ENCODE peak calls at places on chromosomes 16 and 17, in five cellular contexts. P is H1, Q is PC-3, E is A673, R is MM.1S. I is an unnamed sample.

GRCh38 chr17:1002771-1003555 is 6.0 kb downstream of the TIMM22 start:
- DNase-seq in Q (no peak), R (no peak), P (no peak), E (no peak), I (peak)

GRCh38 chr17:82302498-82302963 is 14.9 kb downstream of the CD7 start:
- DNase-seq in R (no peak), P (peak), E (no peak), Q (no peak), I (no peak)

GRCh38 chr17:75754378-75755204 is 10.4 kb downstream of the GALK1 start:
- DNase-seq in Q (no peak), R (no peak), E (no peak), P (peak), I (no peak)

GRCh38 chr16:68059804-68060203 is 25.4 kb upstream of the NFATC3 start:
- DNase-seq in E (no peak), Q (no peak), R (no peak), P (no peak), I (no peak)

GRCh38 chr17:78958556-78959191 is 21.0 kb downstream of the LGALS3BP start:
- DNase-seq in Q (peak), R (no peak), E (no peak), P (no peak), I (peak)

GRCh38 chr16:49455991-49456745 is 82.6 kb downstream of the C16orf78 start:
- DNase-seq in E (no peak), R (no peak), Q (no peak), P (no peak), I (no peak)

GRCh38 chr16:4410335-4411075 is 5.9 kb downstream of the CORO7 start:
- DNase-seq in P (no peak), R (no peak), Q (peak), E (no peak), I (peak)

GRCh38 chr17:81713004-81713555 is 996 bp downstream of the SLC25A10 start:
- DNase-seq in E (no peak), P (no peak), Q (peak), R (no peak), I (no peak)

GRCh38 chr16:81204794-81205680 is 33.5 kb upstream of the BCO1 start:
- DNase-seq in R (peak), E (peak), Q (peak), P (peak), I (peak)

GRCh38 chr16:84314373-84314772 is 19.7 kb downstream of the WFDC1 start:
- DNase-seq in P (no peak), R (no peak), E (no peak), Q (no peak), I (no peak)

GRCh38 chr16:83959621-83960434 is 6.8 kb downstream of the OSGIN1 start:
- DNase-seq in R (no peak), E (no peak), Q (no peak), P (no peak), I (no peak)

GRCh38 chr17:18965530-18966236 is 13.7 kb downstream of the SLC5A10 start:
- DNase-seq in P (no peak), E (no peak), Q (no peak), R (no peak), I (no peak)

GRCh38 chr17:74733365-74734122 is 3.5 kb upstream of the RAB37 start:
- DNase-seq in R (no peak), E (no peak), P (no peak), Q (no peak), I (no peak)

GRCh38 chr17:30450125-30451027 is 26.8 kb upstream of the GOSR1 start:
- DNase-seq in P (no peak), R (no peak), Q (peak), E (no peak), I (no peak)

GRCh38 chr17:4502466-4503154 is 3.9 kb downstream of the SPNS2 start:
- DNase-seq in R (no peak), E (no peak), P (no peak), Q (no peak), I (no peak)

GRCh38 chr16:17275076-17275732 is 195.6 kb downstream of the XYLT1 start:
- DNase-seq in E (no peak), P (no peak), Q (no peak), R (peak), I (peak)

GRCh38 chr16:86242244-86243122 is 267.8 kb upstream of the FOXF1 start:
- DNase-seq in P (peak), E (no peak), Q (no peak), R (no peak), I (no peak)

GRCh38 chr17:11668633-11669032 is 70.4 kb downstream of the DNAH9 start:
- DNase-seq in Q (no peak), R (no peak), P (no peak), E (peak), I (no peak)

GRCh38 chr17:39963826-39964225 is 1.0 kb downstream of the GSDMA start:
- DNase-seq in Q (peak), R (no peak), E (no peak), P (no peak), I (no peak)

GRCh38 chr17:67092291-67092690 is 47.9 kb downstream of the CACNG1 start:
- DNase-seq in P (no peak), E (no peak), Q (no peak), R (no peak), I (no peak)

GRCh38 chr16:75109732-75110243 is 6.8 kb downstream of the LDHD start:
- DNase-seq in E (no peak), Q (peak), P (no peak), R (no peak), I (no peak)

GRCh38 chr16:50390914-50391700 is 22.3 kb upstream of the BRD7 start:
- DNase-seq in P (peak), R (no peak), E (no peak), Q (no peak), I (no peak)

GRCh38 chr16:73339821-73340220 is 291.9 kb upstream of the ZFHX3 start:
- DNase-seq in P (no peak), R (no peak), E (no peak), Q (no peak), I (no peak)

GRCh38 chr17:71919896-71920295 is 200.9 kb upstream of the SOX9 start:
- DNase-seq in P (no peak), Q (no peak), E (no peak), R (no peak), I (no peak)

GRCh38 chr17:82214012-82214628 is 1.5 kb upstream of the CCDC57 start:
- DNase-seq in P (no peak), Q (no peak), E (no peak), R (no peak), I (no peak)

GRCh38 chr16:88298882-88299745 is 83.6 kb upstream of the ZNF469 start:
- DNase-seq in Q (peak), P (no peak), R (no peak), E (no peak), I (peak)

GRCh38 chr17:64732336-64733006 is 70.4 kb upstream of the SMURF2 start:
- DNase-seq in E (no peak), Q (peak), R (no peak), P (no peak), I (peak)

GRCh38 chr17:67573987-67574657 is 143.6 kb upstream of the NOL11 start:
- DNase-seq in P (no peak), R (no peak), Q (peak), E (no peak), I (no peak)

GRCh38 chr17:60577147-60577925 is 22.7 kb upstream of the PPM1D start:
- DNase-seq in P (no peak), R (peak), Q (peak), E (no peak), I (peak)

GRCh38 chr17:82064433-82065192 is 991 bp downstream of the DUS1L start:
- DNase-seq in P (no peak), R (peak), Q (peak), E (no peak), I (no peak)

GRCh38 chr17:50872710-50873424 is 6.7 kb upstream of the TOB1 start:
- DNase-seq in P (no peak), E (no peak), Q (no peak), R (peak), I (peak)

GRCh38 chr16:20844588-20844987 is 38.3 kb downstream of the REXO5 start:
- DNase-seq in R (no peak), P (no peak), E (no peak), Q (no peak), I (no peak)

GRCh38 chr17:48596735-48597491 is 3.3 kb upstream of the HOXB5 start:
- DNase-seq in P (no peak), Q (no peak), E (no peak), R (no peak), I (no peak)

GRCh38 chr17:48597492-48597774 is 3.9 kb upstream of the HOXB5 start:
- DNase-seq in Q (no peak), E (no peak), R (no peak), P (no peak), I (no peak)

GRCh38 chr17:48595107-48595999 is 1.8 kb upstream of the HOXB5 start:
- DNase-seq in Q (no peak), E (no peak), P (no peak), R (no peak), I (no peak)

GRCh38 chr17:48594412-48595106 is 980 bp upstream of the HOXB5 start:
- DNase-seq in E (no peak), R (no peak), P (no peak), Q (no peak), I (no peak)

DNA sequence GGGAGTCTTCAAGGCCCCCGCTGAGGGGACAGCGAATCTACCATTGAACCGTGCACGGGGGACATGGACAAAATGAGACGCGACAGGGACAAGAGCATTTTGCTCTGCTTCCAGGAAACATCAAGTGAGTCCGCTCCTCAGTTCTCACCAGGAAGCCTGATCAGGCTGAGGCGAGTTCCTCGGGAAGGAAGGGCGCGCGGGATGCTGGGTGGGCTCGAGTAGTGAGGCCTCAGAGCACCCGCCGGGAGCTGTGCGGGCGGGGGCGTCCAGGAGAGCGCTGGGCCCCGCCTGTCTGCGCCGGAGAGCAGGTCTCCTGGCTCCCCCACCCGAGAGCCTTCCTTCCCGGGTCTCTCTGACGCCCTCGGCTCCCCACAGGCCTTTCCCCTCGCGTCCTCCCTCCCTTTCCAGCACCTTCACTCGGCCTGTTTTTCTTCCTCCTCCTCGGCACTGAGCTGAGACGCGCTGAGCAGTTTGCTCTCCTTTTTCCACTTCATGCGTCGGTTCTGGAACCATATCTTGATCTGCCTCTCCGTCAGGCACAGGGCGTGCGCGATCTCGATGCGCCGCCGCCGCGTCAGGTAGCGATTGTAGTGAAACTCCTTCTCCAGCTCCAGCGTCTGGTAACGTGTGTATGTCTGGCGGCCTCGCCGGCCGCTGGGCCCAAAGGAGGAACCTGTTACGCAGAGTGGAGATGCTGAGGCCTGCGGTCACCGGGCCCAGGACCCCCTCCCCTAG is 2.6 kb upstream of the HOXB5 start:
- DNase-seq in P (no peak), R (no peak), E (no peak), Q (no peak), I (no peak)
- TF ChIP-seq EZH2 in P (peak), R (no peak), E (no peak), Q (no peak), I (peak)

GRCh38 chr17:31488264-31488981 is 96.9 kb downstream of the RAB11FIP4 start:
- DNase-seq in R (peak), E (no peak), P (no peak), Q (peak), I (no peak)
- TF ChIP-seq EZH2 in R (no peak), E (no peak), P (no peak), Q (no peak), I (peak)

GRCh38 chr16:89576173-89577054 is 856 bp downstream of the CPNE7 start:
- DNase-seq in R (no peak), E (no peak), P (peak), Q (no peak), I (no peak)
- TF ChIP-seq EZH2 in R (no peak), E (no peak), P (peak), Q (no peak), I (peak)

GRCh38 chr17:36506831-36507230 is 20.4 kb downstream of the ZNHIT3 start:
- DNase-seq in R (no peak), Q (no peak), P (no peak), E (no peak), I (no peak)

GRCh38 chr17:36509272-36509985 is 22.9 kb downstream of the ZNHIT3 start:
- DNase-seq in Q (no peak), R (no peak), P (no peak), E (no peak), I (no peak)

GRCh38 chr17:36505171-36505570 is 18.7 kb downstream of the ZNHIT3 start:
- DNase-seq in Q (no peak), E (no peak), R (no peak), P (no peak), I (no peak)

GRCh38 chr17:36506249-36506826 is 19.9 kb downstream of the ZNHIT3 start:
- DNase-seq in Q (no peak), R (no peak), E (no peak), P (no peak), I (no peak)

GRCh38 chr17:36507266-36507665 is 20.8 kb downstream of the ZNHIT3 start:
- DNase-seq in R (no peak), P (no peak), Q (no peak), E (no peak), I (no peak)
- TF ChIP-seq EZH2 in R (no peak), P (no peak), Q (no peak), E (no peak), I (no peak)

GRCh38 chr17:8124350-8125195 is 667 bp upstream of the HES7 start:
- DNase-seq in E (peak), P (peak), Q (peak), R (peak), I (no peak)

GRCh38 chr17:8121531-8122390 is 2.1 kb downstream of the HES7 start:
- DNase-seq in R (peak), P (peak), Q (peak), E (peak), I (peak)

GRCh38 chr17:8122391-8122922 is 1.4 kb downstream of the HES7 start:
- DNase-seq in E (peak), P (peak), R (no peak), Q (peak), I (peak)

GRCh38 chr17:8123695-8124349 is at the start of gene HES7:
- DNase-seq in R (no peak), Q (peak), E (peak), P (peak), I (no peak)

GRCh38 chr17:8122923-8123694 is 797 bp downstream of the HES7 start:
- DNase-seq in E (peak), Q (peak), R (peak), P (peak), I (no peak)
- TF ChIP-seq EZH2 in E (no peak), Q (no peak), R (no peak), P (peak), I (peak)

GRCh38 chr17:44910231-44911106 is 4.8 kb downstream of the GFAP start:
- DNase-seq in P (no peak), Q (no peak), R (no peak), E (no peak), I (no peak)

GRCh38 chr17:44913676-44914075 is 1.6 kb downstream of the GFAP start:
- DNase-seq in E (no peak), Q (no peak), P (no peak), R (no peak), I (no peak)

GRCh38 chr17:44912763-44913544 is 2.3 kb downstream of the GFAP start:
- DNase-seq in Q (no peak), E (no peak), P (no peak), R (no peak), I (no peak)

GRCh38 chr17:44909681-44910144 is 5.6 kb downstream of the GFAP start:
- DNase-seq in Q (peak), E (no peak), R (no peak), P (no peak), I (peak)

DNA sequence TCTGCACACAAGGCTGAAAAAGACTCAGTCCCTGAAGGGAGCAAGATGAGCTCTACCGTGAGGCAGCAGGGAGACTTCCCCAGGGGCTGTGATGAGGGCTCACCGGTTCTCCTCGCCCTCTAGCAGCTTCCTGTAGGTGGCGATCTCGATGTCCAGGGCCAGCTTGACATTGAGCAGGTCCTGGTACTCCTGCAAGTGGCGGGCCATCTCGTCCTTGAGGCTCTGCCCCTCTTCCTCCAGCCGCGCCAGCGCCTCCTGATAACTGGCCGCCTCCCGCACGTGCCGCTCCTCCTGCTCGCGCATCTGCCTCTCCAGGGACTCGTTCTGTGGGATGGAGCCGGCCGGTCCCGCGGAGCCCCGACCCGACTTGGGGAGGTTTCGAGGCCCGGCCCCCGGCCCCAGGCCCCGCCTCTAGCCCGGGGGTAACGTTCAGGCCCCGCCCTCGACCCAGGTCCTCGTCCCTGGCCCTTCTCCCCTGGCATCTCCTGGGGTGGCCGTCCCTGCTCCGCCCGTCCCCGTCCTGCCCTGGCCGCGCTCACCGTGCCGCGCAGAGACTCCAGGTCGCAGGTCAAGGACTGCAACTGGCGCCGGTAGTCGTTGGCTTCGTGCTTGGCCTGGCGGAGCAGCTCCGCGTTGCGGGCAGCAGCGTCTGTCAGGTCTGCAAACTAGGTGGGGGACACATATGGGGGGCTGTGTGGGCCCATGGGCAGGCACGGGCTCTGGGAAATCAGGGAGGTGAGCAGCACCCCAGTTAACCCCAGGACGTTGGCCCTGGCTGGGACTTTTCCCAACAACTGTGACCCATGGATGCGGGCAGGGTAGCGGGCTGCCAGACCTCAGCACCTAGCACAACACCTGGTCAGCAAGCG is 3.9 kb downstream of the GFAP start:
- DNase-seq in Q (peak), R (peak), E (peak), P (peak), I (no peak)
- TF ChIP-seq EZH2 in Q (no peak), R (no peak), E (no peak), P (peak), I (no peak)

GRCh38 chr17:7841309-7841621 is 7.2 kb downstream of the KDM6B start:
- DNase-seq in P (no peak), E (no peak), R (no peak), Q (no peak), I (no peak)

GRCh38 chr17:7842950-7843535 is 9.0 kb downstream of the KDM6B start:
- DNase-seq in E (no peak), R (peak), P (peak), Q (no peak), I (peak)

GRCh38 chr17:7840875-7841274 is 6.9 kb downstream of the KDM6B start:
- DNase-seq in R (no peak), P (no peak), E (no peak), Q (no peak), I (no peak)

GRCh38 chr17:7842380-7842949 is 8.4 kb downstream of the KDM6B start:
- DNase-seq in P (peak), R (peak), Q (peak), E (peak), I (peak)

GRCh38 chr17:7841622-7842379 is 7.8 kb downstream of the KDM6B start:
- DNase-seq in E (peak), P (peak), R (peak), Q (peak), I (peak)
- TF ChIP-seq EZH2 in E (no peak), P (peak), R (no peak), Q (no peak), I (no peak)

DNA sequence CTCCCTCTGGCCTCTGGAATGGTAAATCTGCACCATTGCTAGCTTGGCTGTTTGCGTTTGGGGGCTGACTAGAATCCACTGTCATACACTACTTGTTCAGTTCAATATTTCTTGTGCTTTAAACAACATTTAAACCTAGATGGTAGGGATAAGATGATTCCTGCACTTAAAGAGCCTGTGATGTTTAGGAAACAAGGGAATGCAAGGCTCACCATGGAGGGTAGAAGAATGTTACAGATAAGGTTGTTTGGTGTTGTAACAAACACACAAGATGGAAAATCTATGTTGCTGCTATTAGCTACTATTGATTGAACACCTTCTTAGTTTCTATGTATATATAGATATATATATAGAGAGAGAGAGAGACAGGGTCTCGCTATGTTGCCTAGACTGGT is 31.4 kb downstream of the YPEL2 start:
- DNase-seq in P (no peak), E (no peak), R (no peak), Q (no peak), I (peak)
- TF ChIP-seq EZH2 in P (no peak), E (no peak), R (no peak), Q (no peak), I (no peak)

I was measured in astrocyte.